ENCODE peak calls at places on chromosome 12, in ten cellular contexts. J is CD8-positive, alpha-beta T cell; E is effector memory CD8-positive, alpha-beta T cell; B is T-helper 1 cell; O is AG08395; H is hypothalamus; F is kidney tubule cell; W is HFFc6; Y is cardiac muscle cell; D is substantia nigra. U is an unnamed sample.

GRCh38 chr12:48956279-48957140 is 777 bp downstream of the ARF3 start:
- DNase-seq in J (no peak), E (no peak), B (no peak), O (peak; percentile 96), H (peak; percentile 77), F (peak; percentile 98), W (peak; percentile 94), Y (peak; percentile 95), D (peak; percentile 26), U (peak; percentile 98)

GRCh38 chr12:126667340-126667739 is 1599.6 kb upstream of the TMEM132C start:
- DNase-seq in J (no peak), E (no peak), B (no peak), O (peak; percentile 74), H (no peak), F (peak; percentile 43), W (peak; percentile 73), Y (no peak), D (no peak), U (peak; percentile 54)

GRCh38 chr12:13181375-13182070 is 15.0 kb upstream of the EMP1 start:
- DNase-seq in J (no peak), E (no peak), B (no peak), O (no peak), H (no peak), F (no peak), W (no peak), Y (peak; percentile 32), D (no peak), U (no peak)

GRCh38 chr12:125183187-125184067 is 118.2 kb downstream of the AACS start:
- DNase-seq in J (peak; percentile 86), E (peak; percentile 79), B (peak; percentile 57), O (peak; percentile 92), H (peak; percentile 57), F (peak; percentile 71), W (peak; percentile 55), Y (peak; percentile 82), D (peak; percentile 38), U (peak; percentile 72)

GRCh38 chr12:66405395-66405794 is 103.1 kb downstream of the HELB start:
- DNase-seq in J (no peak), E (no peak), B (no peak), O (peak; percentile 44), H (no peak), F (peak; percentile 31), W (peak; percentile 33), Y (no peak), D (no peak), U (peak; percentile 42)

GRCh38 chr12:46320731-46321130 is 51.8 kb downstream of the SLC38A2 start:
- DNase-seq in J (no peak), E (no peak), B (no peak), O (no peak), H (no peak), F (no peak), W (no peak), Y (no peak), D (no peak), U (no peak)

GRCh38 chr12:56137853-56138571 is 9.9 kb downstream of the ESYT1 start:
- DNase-seq in J (no peak), E (no peak), B (no peak), O (no peak), H (no peak), F (no peak), W (no peak), Y (no peak), D (no peak), U (no peak)

GRCh38 chr12:113048716-113049127 is 7.8 kb upstream of the DTX1 start:
- DNase-seq in J (peak; percentile 75), E (peak; percentile 65), B (peak; percentile 56), O (peak; percentile 87), H (peak; percentile 11), F (peak; percentile 58), W (peak; percentile 59), Y (peak; percentile 82), D (no peak), U (peak; percentile 69)

GRCh38 chr12:123572391-123572790 is 12.0 kb upstream of the TMED2 start:
- DNase-seq in J (no peak), E (no peak), B (no peak), O (no peak), H (no peak), F (no peak), W (no peak), Y (no peak), D (no peak), U (no peak)

GRCh38 chr12:70645494-70646317 is 8.5 kb upstream of the PTPRB start:
- DNase-seq in J (no peak), E (peak; percentile 4), B (no peak), O (peak; percentile 82), H (no peak), F (peak; percentile 97), W (peak; percentile 86), Y (no peak), D (no peak), U (peak; percentile 86)

GRCh38 chr12:26736563-26737486 is 96.2 kb downstream of the ITPR2 start:
- DNase-seq in J (no peak), E (no peak), B (no peak), O (no peak), H (no peak), F (peak; percentile 41), W (peak; percentile 16), Y (no peak), D (no peak), U (peak; percentile 79)

GRCh38 chr12:20212036-20212435 is 156.3 kb upstream of the PDE3A start:
- DNase-seq in J (no peak), E (no peak), B (no peak), O (no peak), H (no peak), F (peak; percentile 20), W (no peak), Y (no peak), D (no peak), U (no peak)

GRCh38 chr12:32305163-32305562 is 94.2 kb upstream of the FGD4 start:
- DNase-seq in J (no peak), E (peak; percentile 14), B (no peak), O (peak; percentile 13), H (no peak), F (peak; percentile 14), W (no peak), Y (no peak), D (no peak), U (peak; percentile 51)

GRCh38 chr12:42904683-42905418 is 315.3 kb upstream of the PRICKLE1 start:
- DNase-seq in J (no peak), E (no peak), B (no peak), O (no peak), H (peak; percentile 9), F (no peak), W (no peak), Y (peak; percentile 25), D (peak; percentile 26), U (no peak)

GRCh38 chr12:101165319-101165718 is 44.7 kb downstream of the SLC5A8 start:
- DNase-seq in J (no peak), E (no peak), B (no peak), O (no peak), H (no peak), F (no peak), W (no peak), Y (no peak), D (no peak), U (peak; percentile 64)

GRCh38 chr12:113471619-113472171 is at the start of gene LHX5:
- DNase-seq in J (no peak), E (no peak), B (no peak), O (no peak), H (no peak), F (no peak), W (no peak), Y (no peak), D (no peak), U (peak; percentile 33)

GRCh38 chr12:16454481-16454880 is 107.0 kb downstream of the MGST1 start:
- DNase-seq in J (no peak), E (no peak), B (no peak), O (no peak), H (no peak), F (peak; percentile 54), W (peak; percentile 3), Y (no peak), D (no peak), U (peak; percentile 42)

GRCh38 chr12:78086553-78087362 is 256.1 kb downstream of the NAV3 start:
- DNase-seq in J (no peak), E (no peak), B (no peak), O (no peak), H (no peak), F (no peak), W (no peak), Y (no peak), D (no peak), U (no peak)

GRCh38 chr12:1939316-1939715 is 20.9 kb upstream of the CACNA2D4 start:
- DNase-seq in J (no peak), E (no peak), B (no peak), O (no peak), H (no peak), F (no peak), W (no peak), Y (no peak), D (no peak), U (no peak)

GRCh38 chr12:93832126-93832525 is 155.0 kb downstream of the CRADD start:
- DNase-seq in J (no peak), E (no peak), B (no peak), O (no peak), H (no peak), F (no peak), W (peak; percentile 31), Y (no peak), D (no peak), U (no peak)

GRCh38 chr12:110256780-110257431 is 24.1 kb upstream of the ATP2A2 start:
- DNase-seq in J (no peak), E (no peak), B (no peak), O (no peak), H (peak; percentile 10), F (no peak), W (no peak), Y (no peak), D (no peak), U (no peak)

GRCh38 chr12:19025582-19025981 is 104.0 kb upstream of the PLEKHA5 start:
- DNase-seq in J (no peak), E (no peak), B (no peak), O (no peak), H (no peak), F (peak; percentile 76), W (no peak), Y (no peak), D (no peak), U (peak; percentile 7)

GRCh38 chr12:66032739-66033138 is 97.8 kb downstream of the LLPH start:
- DNase-seq in J (no peak), E (no peak), B (no peak), O (no peak), H (no peak), F (no peak), W (no peak), Y (no peak), D (no peak), U (no peak)

GRCh38 chr12:14833952-14834351 is 9.4 kb downstream of the ART4 start:
- DNase-seq in J (no peak), E (no peak), B (no peak), O (no peak), H (no peak), F (no peak), W (no peak), Y (no peak), D (no peak), U (no peak)

GRCh38 chr12:72031066-72031465 is 92.4 kb downstream of the TPH2 start:
- DNase-seq in J (no peak), E (no peak), B (no peak), O (no peak), H (no peak), F (no peak), W (no peak), Y (no peak), D (no peak), U (no peak)

GRCh38 chr12:22856120-22856699 is 231.2 kb downstream of the ETNK1 start:
- DNase-seq in J (no peak), E (no peak), B (no peak), O (peak; percentile 31), H (no peak), F (peak; percentile 42), W (peak; percentile 2), Y (peak; percentile 47), D (no peak), U (peak; percentile 57)